ENCODE peak calls at places on chromosomes 1 and 21, in four cellular contexts. Y is uterus, D is ovary, M is A549. I is an unnamed sample.

GRCh38 chr1:20485527-20486456 is at the start of gene CAMK2N1:
- DNase-seq in Y (peak; percentile 78), M (peak; percentile 64), D (peak; percentile 86), I (peak; percentile 77)

GRCh38 chr1:92519043-92519442 is 32.3 kb upstream of the GFI1 start:
- DNase-seq in D (no peak), M (no peak), Y (no peak), I (no peak)

GRCh38 chr1:77039739-77040138 is 172.5 kb downstream of the ST6GALNAC5 start:
- DNase-seq in D (peak; percentile 34), M (peak; percentile 87), Y (peak; percentile 62), I (no peak)

GRCh38 chr21:33198346-33199135 is 31.2 kb upstream of the IFNAR2 start:
- DNase-seq in D (no peak), M (no peak), Y (no peak), I (peak; percentile 75)

GRCh38 chr1:62905872-62906271 is 121.9 kb downstream of the ATG4C start:
- DNase-seq in D (no peak), Y (no peak), M (no peak), I (no peak)

GRCh38 chr21:25036775-25037174 is 570.5 kb downstream of the MRPL39 start:
- DNase-seq in Y (no peak), M (no peak), D (no peak), I (no peak)

GRCh38 chr1:153001382-153001781 is at the start of gene SPRR3:
- DNase-seq in Y (no peak), M (no peak), D (no peak), I (no peak)

GRCh38 chr1:31977361-31978131 is 36.1 kb upstream of the KHDRBS1 start:
- DNase-seq in M (peak; percentile 65), Y (no peak), D (no peak), I (no peak)

GRCh38 chr1:11787251-11787803 is 18.4 kb downstream of the MTHFR start:
- DNase-seq in Y (peak; percentile 63), D (peak; percentile 75), M (peak; percentile 30), I (peak; percentile 74)

GRCh38 chr1:11783556-11783955 is 21.6 kb downstream of the C1orf167 start:
- DNase-seq in Y (no peak), M (no peak), D (no peak), I (no peak)

GRCh38 chr1:11786168-11786567 is 19.6 kb downstream of the MTHFR start:
- DNase-seq in M (no peak), D (no peak), Y (no peak), I (no peak)

GRCh38 chr1:11784256-11784992 is 21.3 kb downstream of the MTHFR start:
- DNase-seq in M (no peak), Y (no peak), D (peak; percentile 46), I (no peak)

GRCh38 chr1:11784993-11785769 is 20.6 kb downstream of the MTHFR start:
- DNase-seq in D (peak; percentile 76), Y (peak; percentile 64), M (peak; percentile 63), I (peak; percentile 83)
- TF ChIP-seq POLR2A in D (no peak), Y (no peak), M (no peak), I (peak; percentile 37)

DNA sequence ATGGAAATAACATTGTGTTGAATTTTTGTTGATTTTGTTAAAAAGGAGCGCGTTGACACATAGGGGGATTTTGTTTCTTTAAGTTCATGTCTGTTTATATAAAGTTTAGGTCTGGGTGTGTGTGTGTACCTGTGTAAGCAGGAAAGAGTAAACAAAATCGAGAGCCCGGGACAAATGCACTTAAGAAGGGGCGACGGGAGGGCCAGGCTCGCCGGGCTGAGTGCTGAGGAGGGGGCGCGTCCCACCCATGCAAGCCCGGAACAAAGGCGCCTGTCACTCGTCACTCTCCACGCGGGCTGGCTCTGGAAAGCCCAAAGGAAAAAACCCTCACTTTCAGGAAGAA is 28.8 kb upstream of the TRIM17 start:
- DNase-seq in D (no peak), M (no peak), Y (no peak), I (no peak)
- H3K4me3 ChIP-seq in D (no peak overlapping the region), M (peak overlapping the region; percentile 36), Y (no peak overlapping the region), I (peak overlapping the region; percentile 59)

GRCh38 chr1:204075116-204075636 is 2.3 kb downstream of the SOX13 start:
- DNase-seq in D (peak; percentile 59), Y (peak; percentile 54), M (no peak), I (no peak)

GRCh38 chr1:204074274-204075115 is 1.6 kb downstream of the SOX13 start:
- DNase-seq in Y (peak; percentile 88), D (peak; percentile 87), M (peak; percentile 65), I (peak; percentile 84)

GRCh38 chr1:204072951-204073836 is at the start of gene SOX13:
- DNase-seq in D (peak; percentile 84), Y (peak; percentile 89), M (peak; percentile 91), I (peak; percentile 90)

GRCh38 chr1:204075890-204076837 is 3.2 kb downstream of the SOX13 start:
- DNase-seq in M (no peak), Y (no peak), D (no peak), I (no peak)

DNA sequence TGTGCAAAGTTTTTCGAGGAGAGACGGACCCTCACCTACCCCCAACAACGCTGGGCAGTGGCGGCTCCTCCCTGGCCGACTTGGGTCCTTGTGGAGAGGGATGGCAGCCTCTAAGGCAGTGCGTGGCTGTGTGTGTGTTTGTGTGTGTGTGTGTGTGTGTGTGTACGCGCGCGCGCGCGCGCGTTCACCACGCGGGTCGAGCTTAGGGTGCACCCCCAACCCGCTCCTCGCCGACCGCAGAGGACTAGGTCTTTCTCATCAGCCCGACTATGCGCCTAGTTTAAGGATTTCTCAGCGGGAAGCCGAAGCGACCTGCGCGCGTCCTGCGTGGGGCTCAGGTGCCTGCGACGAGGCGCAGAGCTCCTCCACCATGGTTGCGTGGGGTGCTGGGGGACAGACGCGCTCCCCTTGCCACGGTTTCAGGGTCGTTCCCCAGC is 940 bp downstream of the SOX13 start:
- DNase-seq in D (peak; percentile 55), Y (peak; percentile 50), M (peak; percentile 36), I (no peak)
- TF ChIP-seq POLR2A in D (no peak), Y (no peak), M (no peak), I (no peak)

DNA sequence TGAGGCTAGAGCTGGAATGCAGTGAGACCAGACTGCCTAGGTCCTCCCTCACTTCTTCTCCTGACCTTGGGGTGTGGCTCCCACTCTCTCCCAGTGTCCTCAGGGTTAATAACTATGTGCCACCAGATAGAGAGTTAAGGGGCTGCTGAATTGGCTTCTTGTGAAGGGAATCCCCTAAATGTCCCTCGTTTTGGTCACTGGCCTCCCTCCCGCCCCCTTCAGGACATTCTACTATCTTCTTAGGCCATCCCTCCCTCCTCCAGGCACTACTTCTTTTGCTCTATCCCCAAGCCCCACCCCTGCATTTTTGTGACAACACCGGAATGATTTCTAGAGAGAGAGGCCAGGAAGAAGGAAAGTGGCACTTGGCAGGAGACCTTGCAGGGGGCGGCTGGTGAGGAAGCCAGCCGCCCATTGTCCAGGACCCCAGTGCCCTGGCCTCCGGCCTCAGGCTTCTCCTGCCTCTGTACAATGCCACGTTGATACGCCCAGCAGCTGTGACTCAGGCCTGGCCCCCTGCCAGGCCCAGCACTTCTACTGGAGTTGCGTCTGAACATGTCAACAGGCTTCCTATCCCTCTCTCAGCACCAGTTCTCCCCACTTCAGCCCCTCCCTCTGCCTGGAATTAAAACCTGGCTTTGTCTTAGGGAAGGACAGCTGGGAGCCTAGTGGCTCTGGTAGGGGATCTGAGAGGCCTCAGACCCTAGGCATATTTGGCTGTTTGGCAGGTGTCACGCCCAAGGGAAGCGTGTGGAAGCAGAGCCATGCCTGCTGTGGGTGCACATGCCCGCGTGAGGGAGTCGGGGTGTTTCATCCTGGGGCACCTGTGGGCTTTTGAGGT is 9.1 kb downstream of the LMNA start:
- DNase-seq in Y (peak; percentile 97), M (peak; percentile 95), D (peak; percentile 95), I (peak; percentile 94)
- H3K4me3 ChIP-seq in Y (peak overlapping the region; percentile 39), M (peak overlapping the region; percentile 28), D (peak overlapping the region; percentile 38), I (peak overlapping the region; percentile 81)